ENCODE peak calls at places on chromosomes 16 and 17, in seven cellular contexts. N is A549, S is GM12878, I is SK-N-SH, U is K562, V is HCT116, G is HL-60. K is an unnamed sample.

GRCh38 chr16:8963825-8964441 is at the start of gene USP7:
- DNase-seq in N (peak; percentile 90), U (peak; percentile 93), S (no peak), I (peak; percentile 98), V (peak; percentile 63), G (peak; percentile 89), K (peak; percentile 95)

GRCh38 chr17:48520631-48521045 is 10.2 kb downstream of the HOXB1 start:
- DNase-seq in S (no peak), I (no peak), N (peak; percentile 84), G (no peak), V (no peak), U (no peak), K (peak; percentile 88)

GRCh38 chr16:57619606-57620315 is 8.7 kb upstream of the ADGRG1 start:
- DNase-seq in N (no peak), G (no peak), V (no peak), S (no peak), U (no peak), I (no peak), K (peak; percentile 31)

GRCh38 chr17:9644910-9645751 is at the start of gene USP43:
- DNase-seq in V (peak; percentile 32), N (peak; percentile 72), G (peak; percentile 1), U (peak; percentile 25), S (no peak), I (peak; percentile 36), K (peak; percentile 79)

GRCh38 chr17:29623283-29623647 is 553 bp upstream of the CORO6 start:
- DNase-seq in G (no peak), I (no peak), U (no peak), S (no peak), V (no peak), N (no peak), K (peak; percentile 52)

GRCh38 chr17:29619251-29619650 is 3.5 kb downstream of the CORO6 start:
- DNase-seq in S (no peak), I (peak; percentile 67), U (no peak), V (no peak), G (peak; percentile 24), N (peak; percentile 73), K (peak; percentile 66)

GRCh38 chr16:49491111-49491670 is 117.6 kb downstream of the C16orf78 start:
- DNase-seq in I (no peak), N (no peak), G (no peak), U (no peak), S (no peak), V (no peak), K (peak; percentile 5)

GRCh38 chr17:41547378-41547841 is 19.3 kb upstream of the KRT19 start:
- DNase-seq in V (peak; percentile 75), G (no peak), S (no peak), U (no peak), I (no peak), N (no peak), K (no peak)

GRCh38 chr17:71919181-71919580 is 201.6 kb upstream of the SOX9 start:
- DNase-seq in G (no peak), V (no peak), S (no peak), I (no peak), N (no peak), U (no peak), K (no peak)

GRCh38 chr16:23145608-23146007 is 3.6 kb downstream of the USP31 start:
- DNase-seq in U (no peak), I (no peak), S (no peak), G (no peak), V (no peak), N (peak; percentile 41), K (peak; percentile 41)

GRCh38 chr17:67273900-67274299 is 28.9 kb upstream of the HELZ start:
- DNase-seq in U (no peak), V (no peak), G (no peak), S (no peak), I (no peak), N (no peak), K (no peak)

GRCh38 chr16:76583466-76583865 is 306.3 kb downstream of the CNTNAP4 start:
- DNase-seq in N (no peak), U (no peak), S (no peak), V (no peak), G (no peak), I (peak; percentile 55), K (no peak)

GRCh38 chr16:10312784-10313724 is 72.8 kb upstream of the ATF7IP2 start:
- DNase-seq in V (no peak), I (no peak), N (no peak), G (no peak), S (peak; percentile 80), U (no peak), K (no peak)

GRCh38 chr16:87052506-87052905 is 264.7 kb downstream of the C16orf95 start:
- DNase-seq in U (no peak), N (no peak), S (no peak), V (no peak), I (no peak), G (no peak), K (no peak)

GRCh38 chr16:75097941-75098897 is 18.4 kb downstream of the LDHD start:
- DNase-seq in V (no peak), N (no peak), S (no peak), G (no peak), U (no peak), I (no peak), K (no peak)

GRCh38 chr17:63126607-63127006 is 160.6 kb downstream of the TANC2 start:
- DNase-seq in U (no peak), S (no peak), G (no peak), I (no peak), V (no peak), N (no peak), K (no peak)

GRCh38 chr16:26644912-26645543 is 421.7 kb upstream of the C16orf82 start:
- DNase-seq in G (no peak), I (no peak), N (no peak), U (no peak), V (no peak), S (no peak), K (no peak)

GRCh38 chr17:13925579-13925978 is 143.7 kb upstream of the COX10 start:
- DNase-seq in G (no peak), N (no peak), U (peak; percentile 20), I (no peak), V (no peak), S (no peak), K (no peak)

GRCh38 chr17:13933597-13934276 is 135.6 kb upstream of the COX10 start:
- DNase-seq in N (no peak), V (no peak), I (no peak), U (no peak), S (no peak), G (no peak), K (no peak)

GRCh38 chr17:13931752-13932477 is 137.4 kb upstream of the COX10 start:
- DNase-seq in I (no peak), N (no peak), G (peak; percentile 80), U (no peak), V (no peak), S (no peak), K (peak; percentile 30)

DNA sequence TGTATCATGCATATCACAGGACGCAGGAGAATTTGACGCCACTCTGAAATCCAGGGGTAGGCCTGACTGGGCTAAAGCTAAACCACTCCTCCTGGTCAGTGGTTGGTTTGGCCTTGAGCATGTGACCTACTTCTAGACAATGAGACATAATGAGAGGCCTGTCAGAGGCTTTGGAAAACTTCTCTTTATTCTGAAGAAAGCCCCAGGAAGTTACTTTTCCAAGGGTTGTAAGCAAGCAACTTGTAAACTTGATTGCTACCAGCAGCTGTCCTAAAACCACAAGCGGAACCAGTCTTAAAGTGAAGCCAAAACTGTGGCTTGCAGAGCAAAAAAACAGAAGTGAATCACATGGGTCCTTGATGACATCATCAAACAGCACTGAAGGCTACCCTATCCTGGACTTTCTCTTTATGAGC is 138.2 kb upstream of the COX10 start:
- DNase-seq in G (peak; percentile 84), N (no peak), I (no peak), U (no peak), S (no peak), V (no peak), K (no peak)
- TF ChIP-seq REST in G (no peak), N (no peak), I (no peak), U (no peak), S (no peak), V (no peak), K (no peak)

GRCh38 chr17:39709319-39709997 is 9.6 kb downstream of the ERBB2 start:
- DNase-seq in V (no peak), S (no peak), G (no peak), I (no peak), N (no peak), U (no peak), K (no peak)

GRCh38 chr17:39706383-39706782 is 6.5 kb downstream of the ERBB2 start:
- DNase-seq in V (no peak), N (no peak), S (no peak), G (no peak), U (no peak), I (no peak), K (no peak)

GRCh38 chr17:39705786-39706348 is 6.0 kb downstream of the ERBB2 start:
- DNase-seq in U (no peak), I (no peak), N (no peak), G (no peak), V (peak; percentile 60), S (no peak), K (no peak)

GRCh38 chr17:39704821-39705551 is 5.1 kb downstream of the ERBB2 start:
- DNase-seq in G (no peak), N (peak; percentile 40), I (no peak), S (no peak), V (no peak), U (no peak), K (peak; percentile 41)

GRCh38 chr17:39706921-39707337 is 7.1 kb downstream of the ERBB2 start:
- DNase-seq in N (no peak), I (no peak), V (no peak), G (no peak), U (no peak), S (no peak), K (no peak)
- TF ChIP-seq REST in N (no peak), I (no peak), V (no peak), G (no peak), U (no peak), S (no peak), K (no peak)

DNA sequence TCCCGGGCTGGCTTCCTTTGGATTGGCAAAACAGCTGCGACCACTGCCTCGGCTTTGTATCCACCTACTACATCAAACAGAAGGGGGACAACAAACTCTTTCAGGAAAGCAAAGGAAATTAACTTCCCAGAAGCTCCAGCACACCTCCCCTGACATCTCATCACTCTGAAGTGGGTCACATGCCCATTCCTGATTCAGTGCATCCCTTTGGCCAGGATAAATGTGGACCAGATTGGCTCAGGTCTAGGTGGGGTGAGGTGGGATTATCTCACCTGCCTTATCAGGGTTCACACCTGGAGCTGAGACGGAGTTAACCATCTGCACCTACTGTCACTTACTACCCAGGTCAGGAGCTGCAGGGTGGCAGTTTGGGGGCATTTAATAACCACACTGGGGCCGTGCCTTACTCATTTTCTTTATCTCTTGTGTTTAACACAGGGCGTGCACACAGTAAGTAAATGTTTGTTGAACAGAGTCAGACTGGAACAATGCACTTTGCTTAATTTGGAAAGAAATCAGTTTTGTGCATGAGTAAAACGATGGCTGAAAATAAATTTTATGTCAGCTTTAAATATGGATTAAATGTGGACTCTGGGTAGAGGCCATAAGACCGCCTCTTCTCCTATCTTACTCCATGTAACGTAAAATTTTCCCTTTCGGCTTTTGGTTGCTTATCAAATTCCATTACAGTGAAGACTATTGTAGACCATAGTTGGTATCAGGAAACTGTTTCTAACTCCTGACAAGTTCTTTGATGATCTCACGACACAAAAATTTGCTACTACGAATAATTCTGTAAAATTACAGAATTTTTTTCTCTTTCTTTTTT is 36.0 kb downstream of the IQCK start:
- DNase-seq in N (peak; percentile 45), S (no peak), U (no peak), V (no peak), G (no peak), I (no peak), K (no peak)
- TF ChIP-seq REST in N (no peak), S (no peak), U (no peak), V (no peak), G (no peak), I (no peak), K (no peak)

GRCh38 chr17:32142857-32143524 is 689 bp downstream of the RHOT1 start:
- DNase-seq in V (peak; percentile 32), S (no peak), G (peak; percentile 72), N (peak; percentile 46), U (peak; percentile 94), I (peak; percentile 63), K (peak; percentile 85)
- TF ChIP-seq REST in V (no peak), S (no peak), G (no peak), N (no peak), U (no peak), I (no peak), K (no peak)

K was measured in GM23338.